ENCODE peak calls at places on chromosomes 16 and 17, in four cellular contexts. One of them, this sample, is unnamed.

GRCh38 chr16:2966803-2967184 is 2.4 kb upstream of the PAQR4 start:
- DNase-seq in stimulated activated CD8-positive, alpha-beta memory T cell treated with anti-CD3 and anti-CD28 coated beads, Interleukin-7, amount 100 ng/mL, for 1 hour: no peak
- DNase-seq in effector CD4-positive, alpha-beta T cell: no peak
- DNase-seq in substantia nigra: no peak
- DNase-seq in this sample: no peak

GRCh38 chr16:58999751-59000150 is 265.6 kb upstream of the GOT2 start:
- DNase-seq in substantia nigra: no peak
- DNase-seq in stimulated activated CD8-positive, alpha-beta memory T cell treated with anti-CD3 and anti-CD28 coated beads, Interleukin-7, amount 100 ng/mL, for 1 hour: no peak
- DNase-seq in effector CD4-positive, alpha-beta T cell: no peak
- DNase-seq in this sample: no peak

GRCh38 chr17:32523017-32523680 is 36.4 kb downstream of the CDK5R1 start:
- DNase-seq in effector CD4-positive, alpha-beta T cell: no peak
- DNase-seq in stimulated activated CD8-positive, alpha-beta memory T cell treated with anti-CD3 and anti-CD28 coated beads, Interleukin-7, amount 100 ng/mL, for 1 hour: no peak
- DNase-seq in substantia nigra: no peak
- DNase-seq in this sample: no peak

GRCh38 chr16:67935096-67935401 is 1.6 kb downstream of the PSMB10 start:
- DNase-seq in stimulated activated CD8-positive, alpha-beta memory T cell treated with anti-CD3 and anti-CD28 coated beads, Interleukin-7, amount 100 ng/mL, for 1 hour: no peak
- DNase-seq in substantia nigra: no peak
- DNase-seq in effector CD4-positive, alpha-beta T cell: no peak
- DNase-seq in this sample: no peak

GRCh38 chr17:34820922-34821321 is 140.3 kb downstream of the CCT6B start:
- DNase-seq in stimulated activated CD8-positive, alpha-beta memory T cell treated with anti-CD3 and anti-CD28 coated beads, Interleukin-7, amount 100 ng/mL, for 1 hour: no peak
- DNase-seq in substantia nigra: no peak
- DNase-seq in effector CD4-positive, alpha-beta T cell: no peak
- DNase-seq in this sample: no peak

GRCh38 chr16:73231969-73232554 is 184.1 kb upstream of the ZFHX3 start:
- DNase-seq in substantia nigra: peak; percentile 12
- DNase-seq in effector CD4-positive, alpha-beta T cell: no peak
- DNase-seq in stimulated activated CD8-positive, alpha-beta memory T cell treated with anti-CD3 and anti-CD28 coated beads, Interleukin-7, amount 100 ng/mL, for 1 hour: no peak
- DNase-seq in this sample: peak; percentile 40

GRCh38 chr16:29806096-29806579 is at the start of gene MAZ:
- DNase-seq in effector CD4-positive, alpha-beta T cell: peak; percentile 68
- DNase-seq in substantia nigra: no peak
- DNase-seq in stimulated activated CD8-positive, alpha-beta memory T cell treated with anti-CD3 and anti-CD28 coated beads, Interleukin-7, amount 100 ng/mL, for 1 hour: peak; percentile 51
- DNase-seq in this sample: peak; percentile 78

GRCh38 chr17:66686601-66687000 is 148.3 kb upstream of the CACNG5 start:
- DNase-seq in substantia nigra: no peak
- DNase-seq in stimulated activated CD8-positive, alpha-beta memory T cell treated with anti-CD3 and anti-CD28 coated beads, Interleukin-7, amount 100 ng/mL, for 1 hour: no peak
- DNase-seq in effector CD4-positive, alpha-beta T cell: no peak
- DNase-seq in this sample: no peak

GRCh38 chr16:64131423-64131822 is 990.4 kb downstream of the CDH11 start:
- DNase-seq in effector CD4-positive, alpha-beta T cell: no peak
- DNase-seq in stimulated activated CD8-positive, alpha-beta memory T cell treated with anti-CD3 and anti-CD28 coated beads, Interleukin-7, amount 100 ng/mL, for 1 hour: no peak
- DNase-seq in substantia nigra: no peak
- DNase-seq in this sample: no peak

GRCh38 chr17:48542956-48543853 is 1.7 kb downstream of the HOXB2 start:
- DNase-seq in substantia nigra: no peak
- DNase-seq in stimulated activated CD8-positive, alpha-beta memory T cell treated with anti-CD3 and anti-CD28 coated beads, Interleukin-7, amount 100 ng/mL, for 1 hour: no peak
- DNase-seq in effector CD4-positive, alpha-beta T cell: peak; percentile 43
- DNase-seq in this sample: no peak

GRCh38 chr17:57484081-57484666 is 227.9 kb downstream of the MSI2 start:
- DNase-seq in substantia nigra: no peak
- DNase-seq in stimulated activated CD8-positive, alpha-beta memory T cell treated with anti-CD3 and anti-CD28 coated beads, Interleukin-7, amount 100 ng/mL, for 1 hour: no peak
- DNase-seq in effector CD4-positive, alpha-beta T cell: no peak
- DNase-seq in this sample: no peak

This sample was measured in midbrain.